ENCODE peak calls at places on chromosomes 11 and 22, in four cellular contexts. D is NB4, V is esophagus squamous epithelium, Y is LNCaP clone FGC. A is an unnamed sample.

GRCh38 chr11:32893091-32893946 is 708 bp downstream of the QSER1 start:
- DNase-seq in D (peak), V (no peak), Y (no peak), A (no peak)

GRCh38 chr11:36619502-36619901 is 21.5 kb upstream of the RAG2 start:
- DNase-seq in D (no peak), V (no peak), Y (no peak), A (no peak)

GRCh38 chr11:88292156-88292844 is 45.2 kb downstream of the CTSC start:
- DNase-seq in D (no peak), V (no peak), Y (peak), A (no peak)

GRCh38 chr11:102436546-102436945 is 16.0 kb downstream of the TMEM123 start:
- DNase-seq in D (no peak), V (no peak), Y (no peak), A (peak)

GRCh38 chr11:61173456-61173855 is 12.2 kb upstream of the VPS37C start:
- DNase-seq in D (peak), V (no peak), Y (peak), A (peak)

GRCh38 chr11:133864756-133865155 is 19.4 kb upstream of the SPATA19 start:
- DNase-seq in D (no peak), V (no peak), Y (no peak), A (no peak)

GRCh38 chr22:46626356-46626755 is 6.2 kb downstream of the GRAMD4 start:
- DNase-seq in D (no peak), V (no peak), Y (no peak), A (no peak)

GRCh38 chr11:25163421-25163820 is 666.6 kb downstream of the LUZP2 start:
- DNase-seq in D (no peak), V (no peak), Y (no peak), A (no peak)

GRCh38 chr22:27627444-27627833 is 174.1 kb downstream of the MN1 start:
- DNase-seq in D (peak), V (no peak), Y (no peak), A (no peak)

GRCh38 chr11:129214710-129215295 is 22.7 kb upstream of the ARHGAP32 start:
- DNase-seq in D (no peak), V (no peak), Y (no peak), A (no peak)

GRCh38 chr11:122853971-122854446 is 15.7 kb downstream of the CRTAM start:
- DNase-seq in D (peak), V (no peak), Y (peak), A (peak)

GRCh38 chr11:101369835-101370234 is 214.0 kb downstream of the TRPC6 start:
- DNase-seq in D (no peak), V (no peak), Y (no peak), A (no peak)

GRCh38 chr11:57497303-57498247 is 17.9 kb downstream of the SLC43A1 start:
- DNase-seq in D (no peak), V (no peak), Y (no peak), A (no peak)

GRCh38 chr11:70405679-70406395 is 7.5 kb downstream of the CTTN start:
- DNase-seq in D (no peak), V (no peak), Y (no peak), A (no peak)

GRCh38 chr22:16819249-16819648 is 6.0 kb downstream of the XKR3 start:
- DNase-seq in D (no peak), V (no peak), Y (peak), A (no peak)

GRCh38 chr11:72848846-72849466 is 34.7 kb downstream of the ATG16L2 start:
- DNase-seq in D (peak), V (no peak), Y (no peak), A (peak)

DNA sequence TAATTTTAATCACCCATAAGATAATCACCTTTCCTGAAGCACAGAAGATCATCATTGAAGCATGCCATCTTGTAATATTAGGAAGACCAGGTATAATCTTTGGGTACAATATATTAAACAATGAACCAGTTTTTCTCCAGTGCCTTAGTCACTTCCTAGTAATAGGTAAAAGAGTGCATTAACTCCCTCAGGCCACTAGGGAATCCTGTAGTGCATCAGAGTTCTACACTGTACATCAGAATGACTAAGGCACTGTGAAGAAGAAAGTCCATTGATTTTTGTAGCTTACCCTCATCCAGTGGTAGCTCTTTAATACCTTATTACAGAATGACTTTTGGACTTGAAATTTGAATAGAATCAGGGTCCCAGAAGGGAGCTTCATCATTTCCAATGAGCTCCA is 4.5 kb downstream of the C11orf87 start:
- DNase-seq in D (peak), V (no peak), Y (no peak), A (no peak)
- TF ChIP-seq CTCF in D (peak), V (no peak), Y (no peak), A (peak)

GRCh38 chr11:83801799-83802198 is 515.6 kb upstream of the CCDC90B start:
- DNase-seq in D (no peak), V (no peak), Y (no peak), A (no peak)
- TF ChIP-seq CTCF in D (peak), V (no peak), Y (no peak), A (peak)

DNA sequence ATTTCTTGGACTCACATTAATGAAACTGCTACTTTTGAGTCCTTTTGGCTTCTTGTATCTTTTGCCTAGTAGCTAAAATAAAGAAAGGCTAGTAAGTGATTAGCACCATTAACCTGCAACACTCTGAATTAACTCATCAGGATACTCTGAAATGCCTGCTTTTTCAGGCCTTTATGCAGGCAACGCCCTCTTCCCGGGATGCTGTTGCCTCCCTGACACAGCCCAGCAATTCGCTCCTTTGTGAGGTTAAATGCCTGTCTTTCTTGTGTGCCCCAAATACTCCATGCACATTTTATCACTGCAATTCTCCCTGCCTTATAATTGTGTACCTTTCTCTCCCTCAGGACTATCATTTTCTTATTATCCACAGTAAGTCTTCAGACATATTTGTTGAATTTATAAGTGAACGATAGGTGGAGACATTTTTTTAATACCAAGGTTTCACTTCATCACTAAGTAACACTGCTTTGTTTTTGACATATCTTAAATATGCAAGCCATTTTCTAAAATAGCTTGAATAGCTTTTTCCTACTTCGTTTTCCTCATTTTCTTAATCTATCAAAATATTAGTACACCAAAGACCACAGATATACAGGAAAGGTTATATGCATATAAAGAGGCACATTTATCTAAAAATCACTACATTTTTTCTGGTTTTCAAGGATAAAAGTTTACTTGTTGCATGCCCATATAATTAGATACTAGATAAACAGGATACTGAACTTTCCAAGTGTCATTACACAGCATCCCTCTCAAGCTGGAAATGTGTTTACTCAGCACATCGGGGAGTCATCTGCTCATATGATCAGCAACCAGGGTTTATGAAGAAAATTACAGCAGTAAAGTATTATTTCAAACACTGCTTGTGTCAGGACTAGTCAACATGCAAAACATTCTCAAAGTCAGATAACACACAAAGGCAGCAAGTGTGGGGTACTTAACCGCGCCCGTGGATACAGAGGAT is 48.5 kb upstream of the DDI1 start:
- DNase-seq in D (no peak), V (no peak), Y (no peak), A (no peak)
- TF ChIP-seq CTCF in D (no peak), V (no peak), Y (peak), A (peak)

GRCh38 chr11:65853249-65853979 is 4.6 kb downstream of the CFL1 start:
- DNase-seq in D (peak), V (no peak), Y (no peak), A (no peak)
- TF ChIP-seq CTCF in D (peak), V (no peak), Y (no peak), A (peak)

DNA sequence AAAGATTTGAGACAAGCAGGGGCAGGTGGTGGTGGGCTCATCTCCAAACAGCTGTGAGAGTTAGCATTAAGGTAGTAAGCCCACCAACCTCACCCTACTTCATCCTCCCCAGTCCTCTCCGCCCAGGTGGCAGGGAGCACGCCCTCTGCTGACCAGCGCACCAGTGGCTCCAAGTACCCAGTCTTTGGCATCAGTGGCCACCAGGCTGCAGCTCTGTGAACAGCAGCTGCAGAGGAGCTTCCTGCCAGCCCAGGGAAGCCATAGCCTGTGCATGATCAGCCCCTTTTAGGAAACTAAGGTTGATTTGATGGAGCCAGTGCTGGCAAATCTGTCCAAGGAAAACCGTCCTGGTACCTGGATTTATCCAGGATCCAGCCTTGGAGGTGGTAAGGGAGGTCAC is 21.7 kb downstream of the CAVIN3 start:
- DNase-seq in D (peak), V (no peak), Y (no peak), A (peak)
- TF ChIP-seq CTCF in D (peak), V (peak), Y (peak), A (peak)

DNA sequence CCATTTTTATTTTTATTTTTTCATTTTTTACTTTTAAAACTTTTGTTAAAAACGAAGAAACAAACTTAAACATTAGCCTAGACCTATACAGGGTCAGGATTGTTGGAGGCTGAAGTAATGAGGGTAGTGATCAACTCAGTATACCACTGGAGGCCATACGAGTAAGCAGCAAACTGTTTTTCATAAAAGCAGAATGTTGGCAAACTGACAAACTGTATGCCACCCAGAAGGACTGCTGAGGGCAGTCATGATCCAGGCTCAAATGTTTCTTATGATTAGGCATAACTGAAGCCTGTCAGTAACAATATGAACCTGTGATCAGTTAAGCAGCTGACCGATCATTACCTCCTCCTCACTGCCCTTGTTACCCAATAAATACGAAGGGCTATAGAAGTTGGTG is 10.2 kb upstream of the SC5D start:
- DNase-seq in D (peak), V (no peak), Y (no peak), A (no peak)
- TF ChIP-seq CTCF in D (no peak), V (no peak), Y (no peak), A (no peak)

DNA sequence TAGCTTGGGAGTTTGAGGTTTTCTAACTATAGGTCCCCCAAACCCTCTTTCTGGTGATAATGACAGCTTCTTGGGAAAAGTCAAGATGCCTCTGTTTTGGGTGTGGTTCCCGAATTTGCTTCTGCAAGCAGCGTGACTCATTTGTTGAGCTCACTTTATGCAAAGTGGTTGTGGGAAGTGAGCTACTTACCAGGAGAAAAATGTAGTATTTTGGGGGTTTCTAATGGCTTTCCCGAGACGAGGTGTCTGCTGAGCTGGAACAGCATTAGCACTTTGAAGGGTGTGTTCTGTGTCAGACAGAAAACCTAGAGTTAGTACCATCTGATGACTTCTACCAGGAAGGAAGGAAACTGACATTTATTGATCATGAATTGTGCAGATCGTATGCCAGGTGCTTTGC is 109.0 kb upstream of the CD44 start:
- DNase-seq in D (peak), V (no peak), Y (no peak), A (peak)
- TF ChIP-seq CTCF in D (no peak), V (no peak), Y (no peak), A (no peak)

A was measured in HFFc6.